ENCODE peak calls at places on chromosomes 3 and 15, in eight cellular contexts. Q is gastrocnemius medialis; L is vagina; K is CD4-positive, alpha-beta memory T cell; J is thyroid gland; X is left ventricle myocardium inferior; U is tibial nerve; W is AG04450. O is an unnamed sample.

GRCh38 chr3:58353722-58354553 is 21.2 kb downstream of the PXK start:
- DNase-seq in J (no peak), K (peak; percentile 37), Q (no peak), X (no peak), U (no peak), W (no peak), L (no peak), O (no peak)

GRCh38 chr15:92583311-92584034 is 72.1 kb downstream of the FAM174B start:
- DNase-seq in J (no peak), L (no peak), K (no peak), Q (no peak), X (no peak), W (no peak), U (no peak), O (no peak)

GRCh38 chr15:78988361-78988911 is 43.6 kb upstream of the CTSH start:
- DNase-seq in K (no peak), J (peak; percentile 32), Q (peak; percentile 70), X (peak; percentile 53), L (no peak), W (peak; percentile 98), U (peak; percentile 58), O (no peak)

GRCh38 chr3:18402140-18402834 is 22.9 kb downstream of the SATB1 start:
- DNase-seq in U (no peak), W (no peak), K (no peak), X (no peak), L (no peak), J (no peak), Q (no peak), O (no peak)

GRCh38 chr3:3107858-3108257 is 2.3 kb downstream of the IL5RA start:
- DNase-seq in X (no peak), J (no peak), K (no peak), L (no peak), W (no peak), U (no peak), Q (no peak), O (no peak)

GRCh38 chr3:171404376-171404982 is 55.7 kb downstream of the TNIK start:
- DNase-seq in Q (no peak), J (peak; percentile 32), U (no peak), L (no peak), K (no peak), W (no peak), X (no peak), O (no peak)

GRCh38 chr15:75410196-75410595 is 41.3 kb downstream of the SIN3A start:
- DNase-seq in J (no peak), L (no peak), W (no peak), Q (no peak), U (no peak), X (no peak), K (no peak), O (no peak)

GRCh38 chr3:58564456-58565160 is 12.6 kb downstream of the FAM107A start:
- DNase-seq in U (no peak), W (peak; percentile 11), K (no peak), L (peak; percentile 74), X (no peak), J (no peak), Q (no peak), O (no peak)

GRCh38 chr15:72796515-72797337 is 13.2 kb upstream of the ADPGK start:
- DNase-seq in J (peak; percentile 10), W (no peak), K (peak; percentile 35), L (no peak), Q (peak; percentile 46), X (peak; percentile 44), U (no peak), O (peak; percentile 26)

GRCh38 chr15:93986400-93986984 is 244.9 kb upstream of the MCTP2 start:
- DNase-seq in U (no peak), X (no peak), K (no peak), W (no peak), Q (no peak), L (no peak), J (no peak), O (no peak)

GRCh38 chr15:84816694-84817460 is at the start of gene ALPK3:
- DNase-seq in L (no peak), X (peak; percentile 77), Q (peak; percentile 92), U (no peak), W (no peak), J (peak; percentile 65), K (no peak), O (no peak)

GRCh38 chr3:34357461-34357860 is 559.0 kb downstream of the PDCD6IP start:
- DNase-seq in U (no peak), L (no peak), W (no peak), K (no peak), X (no peak), J (no peak), Q (no peak), O (no peak)

GRCh38 chr3:25897019-25897418 is 107.1 kb downstream of the OXSM start:
- DNase-seq in L (no peak), K (no peak), Q (no peak), J (peak; percentile 3), W (no peak), U (no peak), X (no peak), O (no peak)

DNA sequence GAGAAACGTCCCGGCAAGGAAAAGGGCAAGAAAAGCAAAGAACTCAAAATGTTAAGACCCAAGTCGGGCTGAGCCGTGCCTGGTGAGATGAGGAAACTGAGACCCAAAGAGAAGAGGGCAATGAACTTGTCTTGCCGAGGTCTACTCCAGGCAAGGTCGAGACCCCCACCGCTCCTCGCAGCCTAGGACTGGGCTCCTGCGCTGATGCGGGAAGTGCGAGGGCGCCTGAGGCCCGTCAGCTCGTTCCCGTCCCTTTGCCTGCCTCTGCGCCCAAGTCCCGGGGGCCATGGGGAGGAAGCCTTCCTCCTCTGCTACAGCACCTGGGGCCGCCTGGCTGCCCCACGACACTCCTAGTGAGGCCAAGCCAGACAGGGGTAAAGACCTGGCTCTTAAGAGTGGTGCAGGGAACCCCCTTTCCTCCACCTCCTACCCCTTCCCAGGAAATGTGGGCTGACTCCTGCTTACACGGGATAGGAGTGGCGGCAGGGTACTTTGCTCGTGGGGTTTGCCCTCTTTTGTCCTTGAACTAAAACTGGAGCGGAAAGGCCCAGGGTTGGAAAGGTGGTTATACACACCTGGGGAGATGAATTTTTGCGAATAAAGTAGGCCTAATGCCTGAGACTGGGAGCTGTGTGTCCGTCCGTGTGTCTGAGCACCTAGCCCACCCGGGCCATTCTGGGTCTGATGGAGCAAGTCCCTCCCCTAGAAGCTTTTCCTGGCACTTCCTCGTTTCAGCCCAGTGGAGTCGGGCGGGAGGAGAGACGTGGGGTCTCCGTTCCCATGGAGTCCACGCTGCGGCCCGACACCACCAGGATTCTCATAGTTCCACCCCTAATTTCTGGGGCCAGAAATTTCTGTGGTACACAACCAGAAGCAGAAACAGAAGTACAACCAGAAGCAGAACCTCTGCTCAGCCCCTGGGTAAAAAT is 1.1 kb upstream of the MEGF11 start:
- DNase-seq in K (no peak), U (no peak), Q (no peak), J (no peak), X (no peak), L (no peak), W (no peak), O (no peak)
- H3K27me3 ChIP-seq in K (peaks cover 44% of the 10 kb centered on the region), U (peaks cover 97% of the 10 kb centered on the region), Q (peaks cover 45% of the 10 kb centered on the region), J (peaks cover 4% of the 10 kb centered on the region), X (peaks cover 98% of the 10 kb centered on the region), L (no peaks in the 10 kb centered on the region), W (peaks cover 71% of the 10 kb centered on the region), O (peaks cover 71% of the 10 kb centered on the region)

DNA sequence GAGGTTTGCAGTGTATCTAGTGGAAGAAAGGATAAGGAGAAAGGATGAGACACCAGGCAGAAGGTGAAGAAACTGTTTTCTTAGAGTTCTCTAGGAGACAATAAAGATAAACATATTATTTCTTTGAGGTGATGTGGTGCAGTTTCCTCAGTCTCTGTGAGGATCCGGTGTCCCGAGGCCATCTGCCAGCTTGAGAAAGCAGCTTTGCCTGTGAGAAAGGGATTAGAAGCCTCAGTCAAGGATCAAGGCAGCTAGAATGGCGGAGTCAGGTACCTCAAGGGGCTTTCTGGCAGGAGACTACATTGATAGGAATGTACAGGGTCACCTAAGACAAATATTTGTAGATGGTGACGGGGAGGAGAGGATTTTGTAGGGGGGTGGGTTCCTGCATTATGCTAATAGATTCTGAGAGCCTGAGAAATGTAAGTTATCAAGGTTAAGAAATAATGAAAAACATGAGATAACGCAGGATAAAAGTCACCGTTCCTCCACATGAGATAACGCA is 103.9 kb upstream of the MB21D2 start:
- DNase-seq in Q (no peak), X (no peak), L (no peak), J (no peak), W (no peak), U (no peak), K (no peak), O (no peak)
- H3K27ac ChIP-seq in Q (no peak overlapping the region), X (no peak overlapping the region), L (no peak overlapping the region), J (no peak overlapping the region), W (no peak overlapping the region), U (no peak overlapping the region), K (no peak overlapping the region), O (no peak overlapping the region)

GRCh38 chr3:62876064-62876463 is 848 bp upstream of the CADPS start:
- DNase-seq in Q (no peak), J (peak; percentile 40), W (peak; percentile 2), K (no peak), L (no peak), X (peak; percentile 42), U (no peak), O (no peak)
- H3K27me3 ChIP-seq in Q (peaks cover 46% of the 10 kb centered on the region), J (peaks cover 4% of the 10 kb centered on the region), W (peaks cover 28% of the 10 kb centered on the region), K (peaks cover 4% of the 10 kb centered on the region), L (no peaks in the 10 kb centered on the region), X (peaks cover 58% of the 10 kb centered on the region), U (peaks cover 46% of the 10 kb centered on the region), O (peaks cover 34% of the 10 kb centered on the region)

GRCh38 chr3:28746990-28747389 is 398.4 kb upstream of the AZI2 start:
- DNase-seq in Q (peak; percentile 67), J (no peak), U (no peak), K (no peak), X (no peak), L (no peak), W (no peak), O (no peak)

GRCh38 chr3:28743843-28744242 is 395.2 kb upstream of the AZI2 start:
- DNase-seq in J (no peak), U (no peak), L (no peak), K (no peak), Q (peak; percentile 38), X (no peak), W (no peak), O (no peak)

GRCh38 chr3:28745436-28745835 is 396.8 kb upstream of the AZI2 start:
- DNase-seq in U (no peak), Q (no peak), W (no peak), L (no peak), K (no peak), J (no peak), X (no peak), O (no peak)

GRCh38 chr3:28751864-28752263 is 403.2 kb upstream of the AZI2 start:
- DNase-seq in J (no peak), K (no peak), L (no peak), X (no peak), W (no peak), Q (no peak), U (no peak), O (no peak)

DNA sequence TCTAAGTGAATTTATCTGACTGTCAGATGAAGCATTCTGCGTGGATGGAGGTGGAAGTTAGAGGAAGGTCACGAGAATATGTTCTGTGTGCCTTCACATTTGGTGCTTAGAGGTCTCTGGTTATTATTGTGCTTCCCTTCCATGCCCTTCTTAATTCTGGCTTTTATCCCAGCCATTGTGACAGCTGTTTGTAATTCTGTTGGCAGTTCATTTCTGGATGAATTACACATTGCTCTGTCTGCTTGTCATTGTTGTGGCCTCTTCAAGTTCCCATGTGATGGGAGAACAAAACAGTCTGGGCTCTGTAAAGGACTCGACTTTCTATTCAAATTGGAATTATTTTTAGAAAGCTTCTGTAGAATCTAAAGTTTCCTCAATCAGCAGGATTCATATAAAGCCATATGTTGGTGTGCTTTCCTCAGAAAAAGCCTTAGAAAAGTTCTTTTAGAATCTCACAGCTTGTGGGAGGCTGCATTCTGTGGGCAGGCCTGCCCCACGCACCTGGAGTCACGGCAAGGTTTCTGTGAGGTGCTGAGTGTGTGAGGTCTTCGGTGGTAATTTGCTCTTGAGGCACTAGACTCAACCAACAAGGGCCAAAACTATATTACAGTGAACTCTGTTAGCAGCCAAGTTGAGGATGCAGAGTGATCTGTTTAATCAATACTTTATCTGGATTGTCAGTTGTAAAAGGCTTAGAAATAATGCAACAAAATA is 397.4 kb upstream of the AZI2 start:
- DNase-seq in W (no peak), Q (peak; percentile 46), J (no peak), K (no peak), L (no peak), U (no peak), X (no peak), O (no peak)
- H3K27ac ChIP-seq in W (no peak overlapping the region), Q (peak overlapping the region; percentile 92), J (peak overlapping the region; percentile 44), K (no peak overlapping the region), L (no peak overlapping the region), U (no peak overlapping the region), X (peak overlapping the region; percentile 90), O (no peak overlapping the region)